ENCODE peak calls at places on chromosome 1, in eight cellular contexts. Y is spleen, O is endothelial cell of umbilical vein, T is transverse colon, G is K562, B is HCT116, H is upper lobe of left lung, U is GM12878. R is an unnamed sample.

GRCh38 chr1:200379431-200379755 is 30.4 kb downstream of the ZNF281 start:
- DNase-seq in Y (no peak), O (no peak), T (no peak), G (no peak), B (no peak), H (no peak), U (no peak), R (no peak)

GRCh38 chr1:11640101-11640500 is 14.1 kb downstream of the FBXO2 start:
- DNase-seq in Y (no peak), O (no peak), T (no peak), G (no peak), B (no peak), H (no peak), U (no peak), R (no peak)

GRCh38 chr1:20058531-20058930 is 11.5 kb upstream of the PLA2G5 start:
- DNase-seq in Y (no peak), O (no peak), T (no peak), G (no peak), B (no peak), H (no peak), U (no peak), R (no peak)

GRCh38 chr1:67708606-67709005 is 23.6 kb downstream of the GADD45A start:
- DNase-seq in Y (no peak), O (no peak), T (peak; percentile 60), G (no peak), B (no peak), H (no peak), U (no peak), R (no peak)

GRCh38 chr1:231421616-231421970 is 494 bp downstream of the EGLN1 start:
- DNase-seq in Y (no peak), O (peak; percentile 55), T (peak; percentile 45), G (no peak), B (no peak), H (peak; percentile 53), U (no peak), R (no peak)

GRCh38 chr1:38021969-38022368 is 9.4 kb downstream of the UTP11 start:
- DNase-seq in Y (no peak), O (no peak), T (no peak), G (no peak), B (no peak), H (no peak), U (no peak), R (no peak)

GRCh38 chr1:86779308-86780191 is 75.2 kb downstream of the SH3GLB1 start:
- DNase-seq in Y (no peak), O (peak; percentile 41), T (no peak), G (peak; percentile 64), B (no peak), H (peak; percentile 67), U (no peak), R (no peak)

GRCh38 chr1:196317535-196318522 is 290.4 kb downstream of the KCNT2 start:
- DNase-seq in Y (no peak), O (peak; percentile 62), T (no peak), G (peak; percentile 47), B (peak; percentile 32), H (no peak), U (no peak), R (no peak)

GRCh38 chr1:40897499-40897898 is 35.3 kb upstream of the CITED4 start:
- DNase-seq in Y (no peak), O (peak; percentile 37), T (no peak), G (no peak), B (no peak), H (no peak), U (no peak), R (no peak)

GRCh38 chr1:17886361-17886760 is 131.2 kb downstream of the ACTL8 start:
- DNase-seq in Y (no peak), O (no peak), T (no peak), G (no peak), B (no peak), H (no peak), U (no peak), R (no peak)

GRCh38 chr1:29195875-29196274 is 14.2 kb upstream of the SRSF4 start:
- DNase-seq in Y (no peak), O (no peak), T (no peak), G (no peak), B (no peak), H (no peak), U (no peak), R (no peak)

GRCh38 chr1:27564710-27565649 is 39.0 kb downstream of the AHDC1 start:
- DNase-seq in Y (no peak), O (no peak), T (no peak), G (no peak), B (no peak), H (no peak), U (no peak), R (no peak)

GRCh38 chr1:27564264-27564579 is 39.7 kb downstream of the AHDC1 start:
- DNase-seq in Y (no peak), O (no peak), T (no peak), G (no peak), B (no peak), H (no peak), U (no peak), R (no peak)

GRCh38 chr1:27562021-27562420 is 41.9 kb downstream of the AHDC1 start:
- DNase-seq in Y (no peak), O (no peak), T (no peak), G (peak; percentile 76), B (no peak), H (no peak), U (no peak), R (no peak)

GRCh38 chr1:27562483-27563406 is 41.2 kb downstream of the AHDC1 start:
- DNase-seq in Y (no peak), O (no peak), T (no peak), G (no peak), B (no peak), H (no peak), U (no peak), R (no peak)

GRCh38 chr1:27563407-27564263 is 40.3 kb downstream of the AHDC1 start:
- DNase-seq in Y (no peak), O (no peak), T (peak; percentile 76), G (peak; percentile 84), B (no peak), H (peak; percentile 85), U (no peak), R (no peak)
- H3K4me1 ChIP-seq in Y (peaks cover 68% of the 10 kb centered on the region), O (peaks cover 4% of the 10 kb centered on the region), T (peaks cover 81% of the 10 kb centered on the region), G (peaks cover 57% of the 10 kb centered on the region), B (peaks cover 72% of the 10 kb centered on the region), H (peaks cover 81% of the 10 kb centered on the region), U (peaks cover 7% of the 10 kb centered on the region), R (peaks cover 97% of the 10 kb centered on the region)

GRCh38 chr1:201450721-201451291 is 18.2 kb downstream of the PHLDA3 start:
- DNase-seq in Y (no peak), O (peak; percentile 57), T (no peak), G (peak; percentile 32), B (no peak), H (peak; percentile 41), U (no peak), R (no peak)
- TF ChIP-seq POLR2AphosphoS5 in Y (peak; percentile 17), O (no peak), T (no peak), G (no peak), B (no peak), H (peak; percentile 46), U (no peak), R (no peak)

DNA sequence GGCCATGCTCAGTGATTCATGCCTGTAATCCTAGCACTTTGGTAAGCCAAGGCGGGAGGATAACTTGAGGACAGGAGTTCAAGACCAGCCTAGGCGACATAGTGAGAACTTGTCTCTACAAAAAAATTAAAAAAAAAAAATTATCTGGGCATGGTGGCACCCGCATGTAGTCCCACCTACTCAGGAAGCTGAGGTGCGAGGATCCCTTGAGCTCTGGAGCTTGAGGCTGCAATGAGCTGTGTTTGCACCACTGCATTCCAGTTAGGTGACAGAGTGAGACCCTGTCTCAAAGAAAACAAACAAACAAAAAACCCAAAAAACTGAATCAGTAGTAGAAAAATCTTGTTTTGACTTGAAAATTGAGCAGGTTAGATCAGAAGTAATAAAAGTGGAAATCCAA is 67.1 kb upstream of the IPO9 start:
- DNase-seq in Y (no peak), O (no peak), T (no peak), G (no peak), B (no peak), H (no peak), U (no peak), R (no peak)
- H3K4me1 ChIP-seq in Y (peaks cover 7% of the 10 kb centered on the region), O (peaks cover 12% of the 10 kb centered on the region), T (peaks cover 8% of the 10 kb centered on the region), G (no peaks in the 10 kb centered on the region), B (peaks cover 12% of the 10 kb centered on the region), H (no peaks in the 10 kb centered on the region), U (peaks cover 9% of the 10 kb centered on the region), R (peaks cover 42% of the 10 kb centered on the region)

GRCh38 chr1:235069171-235069570 is 59.5 kb downstream of the TOMM20 start:
- DNase-seq in Y (no peak), O (no peak), T (no peak), G (no peak), B (no peak), H (no peak), U (no peak), R (no peak)

GRCh38 chr1:235070819-235071218 is 57.8 kb downstream of the TOMM20 start:
- DNase-seq in Y (no peak), O (no peak), T (no peak), G (no peak), B (no peak), H (no peak), U (no peak), R (no peak)

GRCh38 chr1:235069577-235070563 is 58.8 kb downstream of the TOMM20 start:
- DNase-seq in Y (peak; percentile 66), O (no peak), T (peak; percentile 68), G (no peak), B (no peak), H (peak; percentile 95), U (no peak), R (peak; percentile 89)

GRCh38 chr1:235067396-235068154 is 61.1 kb downstream of the TOMM20 start:
- DNase-seq in Y (no peak), O (no peak), T (peak; percentile 87), G (peak; percentile 63), B (peak; percentile 94), H (peak; percentile 94), U (no peak), R (peak; percentile 92)

DNA sequence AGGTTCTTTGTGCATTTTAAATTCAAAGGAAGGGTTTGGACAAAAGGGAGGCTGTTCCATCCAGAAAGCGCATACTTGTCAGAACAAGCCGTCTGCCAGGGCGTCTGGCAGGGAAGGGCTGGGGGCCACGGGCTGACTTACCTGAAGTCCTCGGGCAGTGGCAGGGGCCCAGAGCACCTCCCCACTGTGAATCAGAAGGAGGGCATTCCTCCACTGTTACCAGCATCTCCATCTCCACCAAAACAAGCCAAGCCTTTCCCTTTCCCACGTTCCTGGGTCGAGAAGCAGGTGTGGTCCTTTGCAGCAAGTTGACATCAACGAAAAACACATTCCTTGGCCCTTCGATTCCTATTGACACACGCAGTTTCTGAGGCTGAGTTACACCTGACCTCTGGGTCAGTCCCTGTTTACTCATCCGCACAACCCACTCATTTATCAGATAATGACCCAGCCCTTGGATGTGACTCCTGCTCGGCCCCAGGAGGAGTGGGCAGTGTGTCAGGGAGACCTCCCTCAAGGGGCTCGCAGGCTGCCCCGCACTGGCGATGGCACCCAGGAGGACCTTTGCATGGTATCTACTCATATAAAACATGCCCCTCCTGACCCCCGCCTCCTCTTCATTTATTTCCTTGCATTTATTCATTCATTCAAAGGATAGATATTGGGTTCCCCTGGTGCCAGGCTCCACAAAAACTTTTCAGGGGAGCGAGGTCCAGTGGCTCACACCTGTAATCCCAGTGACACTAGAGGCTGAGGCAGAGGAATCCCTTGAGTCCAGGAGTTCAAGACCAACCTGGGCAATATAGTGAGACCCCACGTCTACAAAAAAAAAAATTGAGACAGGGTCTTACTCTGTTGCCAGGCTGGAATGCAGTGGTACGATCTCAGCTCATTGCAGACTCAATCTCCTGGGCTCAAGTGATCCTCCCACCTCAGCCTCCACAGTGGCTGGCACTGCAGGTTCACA is 60.2 kb downstream of the TOMM20 start:
- DNase-seq in Y (no peak), O (no peak), T (no peak), G (peak; percentile 60), B (peak; percentile 49), H (peak; percentile 42), U (no peak), R (no peak)
- TF ChIP-seq POLR2AphosphoS5 in Y (no peak), O (no peak), T (no peak), G (no peak), B (no peak), H (no peak), U (no peak), R (peak; percentile 24)

R was measured in suprapubic skin.